ENCODE peak calls at places on chromosomes 2 and 18, in four cellular contexts. N is NCI-H2029; W is T-cell; J is activated T-cell treated with anti-CD3 and anti-CD28 coated beads, Interleukin-2, amount 50 U/mL, for 1 hour. Q is an unnamed sample.

GRCh38 chr2:75537658-75538057 is 23.1 kb downstream of the EVA1A start:
- DNase-seq in N (no peak), W (no peak), J (no peak), Q (no peak)

GRCh38 chr2:66938471-66938967 is 458.6 kb upstream of the ETAA1 start:
- DNase-seq in N (no peak), W (no peak), J (no peak), Q (no peak)

GRCh38 chr18:79905993-79906392 is 45.5 kb downstream of the SLC66A2 start:
- DNase-seq in N (no peak), W (no peak), J (no peak), Q (no peak)

GRCh38 chr2:42147641-42148274 is 21.4 kb upstream of the EML4 start:
- DNase-seq in N (peak; percentile 11), W (no peak), J (no peak), Q (no peak)

GRCh38 chr2:118747637-118748036 is 99.8 kb downstream of the EN1 start:
- DNase-seq in N (no peak), W (no peak), J (no peak), Q (no peak)

GRCh38 chr2:158931577-158931976 is 36.9 kb upstream of the TANC1 start:
- DNase-seq in N (no peak), W (no peak), J (no peak), Q (no peak)

GRCh38 chr2:238924032-238924431 is 76.1 kb downstream of the TWIST2 start:
- DNase-seq in N (no peak), W (no peak), J (no peak), Q (no peak)

GRCh38 chr2:220663065-220663464 is 909.0 kb downstream of the EPHA4 start:
- DNase-seq in N (no peak), W (no peak), J (no peak), Q (no peak)

GRCh38 chr18:66440433-66440832 is 163.5 kb downstream of the CDH19 start:
- DNase-seq in N (no peak), W (no peak), J (no peak), Q (no peak)

GRCh38 chr2:172358784-172359556 is 68.4 kb upstream of the ITGA6 start:
- DNase-seq in N (no peak), W (no peak), J (no peak), Q (no peak)

GRCh38 chr2:237235383-237236095 is 149.8 kb downstream of the COPS8 start:
- DNase-seq in N (no peak), W (no peak), J (no peak), Q (no peak)

GRCh38 chr2:223500690-223501089 is 101.5 kb downstream of the SCG2 start:
- DNase-seq in N (no peak), W (no peak), J (no peak), Q (no peak)

GRCh38 chr2:69385443-69386151 is 1.4 kb downstream of the GFPT1 start:
- DNase-seq in N (no peak), W (no peak), J (no peak), Q (no peak)

GRCh38 chr18:74197705-74198341 is 49.5 kb downstream of the TIMM21 start:
- DNase-seq in N (no peak), W (no peak), J (no peak), Q (no peak)

GRCh38 chr2:164145093-164145987 is 409.5 kb upstream of the FIGN start:
- DNase-seq in N (no peak), W (no peak), J (no peak), Q (no peak)

GRCh38 chr2:197909377-197909776 is 105.0 kb downstream of the PLCL1 start:
- DNase-seq in N (no peak), W (no peak), J (no peak), Q (no peak)

GRCh38 chr18:45951021-45951714 is 16.0 kb downstream of the EPG5 start:
- DNase-seq in N (no peak), W (no peak), J (no peak), Q (no peak)

GRCh38 chr2:60439219-60439974 is 114.1 kb downstream of the BCL11A start:
- DNase-seq in N (no peak), W (peak; percentile 12), J (no peak), Q (peak; percentile 38)

GRCh38 chr18:5268874-5269273 is 26.7 kb downstream of the ZBTB14 start:
- DNase-seq in N (no peak), W (no peak), J (no peak), Q (no peak)

GRCh38 chr2:30422437-30422805 is 24.6 kb upstream of the LCLAT1 start:
- DNase-seq in N (no peak), W (peak; percentile 79), J (peak; percentile 62), Q (no peak)

GRCh38 chr2:137799599-137799998 is 164.7 kb upstream of the HNMT start:
- DNase-seq in N (no peak), W (no peak), J (no peak), Q (no peak)

GRCh38 chr2:181741756-181742155 is 61.4 kb upstream of the NEUROD1 start:
- DNase-seq in N (no peak), W (no peak), J (no peak), Q (no peak)

GRCh38 chr2:191114403-191114886 is 36.3 kb downstream of the STAT4 start:
- DNase-seq in N (no peak), W (peak; percentile 14), J (peak; percentile 42), Q (no peak)

GRCh38 chr2:214934006-214934405 is 124.5 kb upstream of the BARD1 start:
- DNase-seq in N (no peak), W (no peak), J (no peak), Q (no peak)

GRCh38 chr2:106107509-106108131 is 86.5 kb downstream of the UXS1 start:
- DNase-seq in N (no peak), W (peak; percentile 20), J (peak; percentile 46), Q (no peak)

GRCh38 chr18:50401888-50402287 is 27.0 kb downstream of the SKA1 start:
- DNase-seq in N (peak; percentile 66), W (peak; percentile 32), J (no peak), Q (peak; percentile 87)

GRCh38 chr2:172704072-172704936 is 31.3 kb upstream of the RAPGEF4 start:
- DNase-seq in N (no peak), W (no peak), J (no peak), Q (no peak)

GRCh38 chr2:23127465-23127864 is 257.5 kb upstream of the KLHL29 start:
- DNase-seq in N (no peak), W (no peak), J (no peak), Q (no peak)

GRCh38 chr2:172806426-172807008 is 70.9 kb downstream of the RAPGEF4 start:
- DNase-seq in N (peak; percentile 35), W (no peak), J (no peak), Q (no peak)

GRCh38 chr2:78979380-78980238 is 45.9 kb upstream of the REG3G start:
- DNase-seq in N (peak; percentile 2), W (no peak), J (no peak), Q (peak; percentile 46)

GRCh38 chr2:239609162-239609561 is 208.3 kb upstream of the HDAC4 start:
- DNase-seq in N (no peak), W (no peak), J (no peak), Q (no peak)

GRCh38 chr2:149991576-149991975 is 404.0 kb upstream of the MMADHC start:
- DNase-seq in N (no peak), W (no peak), J (no peak), Q (no peak)

GRCh38 chr2:71852141-71852711 is 295.4 kb downstream of the CYP26B1 start:
- DNase-seq in N (no peak), W (no peak), J (no peak), Q (no peak)

GRCh38 chr2:191643425-191643824 is 34.5 kb upstream of the NABP1 start:
- DNase-seq in N (no peak), W (no peak), J (no peak), Q (no peak)

GRCh38 chr2:129780316-129781282 is 198.9 kb upstream of the RAB6C start:
- DNase-seq in N (no peak), W (no peak), J (no peak), Q (no peak)

GRCh38 chr18:64116806-64117205 is 32.1 kb downstream of the LINC00305 start:
- DNase-seq in N (no peak), W (no peak), J (no peak), Q (no peak)

GRCh38 chr2:74620671-74621070 is 27.5 kb downstream of the M1AP start:
- DNase-seq in N (no peak), W (no peak), J (no peak), Q (no peak)

GRCh38 chr2:111982822-111983221 is 72.2 kb upstream of the TMEM87B start:
- DNase-seq in N (no peak), W (no peak), J (no peak), Q (no peak)

GRCh38 chr2:226895579-226895978 is 59.7 kb downstream of the RHBDD1 start:
- DNase-seq in N (no peak), W (no peak), J (no peak), Q (no peak)

GRCh38 chr18:45726603-45727002 is 2.6 kb downstream of the SLC14A1 start:
- DNase-seq in N (no peak), W (no peak), J (no peak), Q (no peak)

Q was measured in SHP77.